ENCODE peak calls at places on chromosomes 5 and 9, in seven cellular contexts. W is GM12878, A is HepG2, M is HCT116, C is K562, Q is H1, B is SK-N-SH. K is an unnamed sample.

GRCh38 chr9:128416014-128416413 is 4.6 kb upstream of the CERCAM start:
- DNase-seq in W (no peak), A (no peak), M (no peak), C (no peak), Q (no peak), B (no peak), K (peak; percentile 87)

GRCh38 chr9:109422641-109423040 is 75.5 kb downstream of the PTPN3 start:
- DNase-seq in W (peak; percentile 91), A (no peak), M (no peak), C (peak; percentile 22), Q (no peak), B (no peak), K (peak; percentile 89)

GRCh38 chr5:159732220-159732619 is 184.1 kb upstream of the ADRA1B start:
- DNase-seq in W (no peak), A (no peak), M (no peak), C (no peak), Q (no peak), B (no peak), K (no peak)

GRCh38 chr5:177147239-177147638 is 13.7 kb downstream of the NSD1 start:
- DNase-seq in W (no peak), A (no peak), M (no peak), C (no peak), Q (no peak), B (no peak), K (no peak)

GRCh38 chr5:119400248-119400647 is 44.4 kb downstream of the TNFAIP8 start:
- DNase-seq in W (no peak), A (no peak), M (no peak), C (no peak), Q (peak; percentile 29), B (no peak), K (no peak)

GRCh38 chr5:93349613-93350012 is 231.4 kb downstream of the NR2F1-AS1 start:
- DNase-seq in W (no peak), A (no peak), M (no peak), C (no peak), Q (no peak), B (no peak), K (no peak)

GRCh38 chr9:135731454-135731853 is 29.5 kb downstream of the KCNT1 start:
- DNase-seq in W (no peak), A (no peak), M (no peak), C (no peak), Q (no peak), B (no peak), K (no peak)

GRCh38 chr5:116045821-116046220 is 13.5 kb downstream of the ARL14EPL start:
- DNase-seq in W (no peak), A (no peak), M (no peak), C (no peak), Q (no peak), B (no peak), K (no peak)

GRCh38 chr5:172637122-172637580 is 3.9 kb upstream of the NEURL1B start:
- DNase-seq in W (no peak), A (no peak), M (no peak), C (no peak), Q (no peak), B (no peak), K (peak; percentile 95)

GRCh38 chr5:152066760-152067159 is 142.1 kb upstream of the GLRA1 start:
- DNase-seq in W (no peak), A (no peak), M (no peak), C (no peak), Q (no peak), B (no peak), K (no peak)

GRCh38 chr5:71891856-71892255 is 172.8 kb downstream of the CARTPT start:
- DNase-seq in W (no peak), A (no peak), M (no peak), C (no peak), Q (no peak), B (no peak), K (peak; percentile 20)

GRCh38 chr9:109455391-109455790 is 42.7 kb downstream of the PTPN3 start:
- DNase-seq in W (no peak), A (no peak), M (no peak), C (no peak), Q (no peak), B (no peak), K (no peak)

GRCh38 chr5:127442085-127442484 is 75.4 kb upstream of the PRRC1 start:
- DNase-seq in W (no peak), A (no peak), M (no peak), C (no peak), Q (no peak), B (peak; percentile 32), K (peak; percentile 39)

GRCh38 chr5:127450046-127450445 is 67.4 kb upstream of the PRRC1 start:
- DNase-seq in W (no peak), A (no peak), M (no peak), C (no peak), Q (no peak), B (no peak), K (no peak)

GRCh38 chr5:127452626-127453025 is 64.8 kb upstream of the PRRC1 start:
- DNase-seq in W (no peak), A (no peak), M (no peak), C (no peak), Q (no peak), B (no peak), K (no peak)

GRCh38 chr5:127446626-127447025 is 70.8 kb upstream of the PRRC1 start:
- DNase-seq in W (no peak), A (no peak), M (no peak), C (no peak), Q (no peak), B (no peak), K (no peak)

DNA sequence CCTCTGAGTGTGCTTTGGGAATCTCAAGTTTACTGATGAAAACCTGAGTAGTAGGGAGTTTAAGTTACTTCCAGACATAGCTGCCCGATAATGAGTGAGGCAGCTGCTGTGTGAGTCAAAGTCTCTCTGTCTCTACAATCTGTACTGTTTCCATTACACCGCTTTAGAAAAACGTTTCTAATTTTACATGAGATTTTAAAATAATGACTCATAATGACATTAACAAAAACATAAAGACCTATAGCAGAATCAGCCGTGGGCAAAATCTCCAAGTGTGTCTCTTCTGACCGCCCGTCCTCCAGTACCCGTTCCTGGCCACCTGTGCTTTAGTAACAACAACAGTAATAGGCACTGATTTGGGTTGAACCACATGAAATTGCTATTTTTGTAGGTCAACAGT is 69.6 kb upstream of the PRRC1 start:
- DNase-seq in W (no peak), A (no peak), M (no peak), C (no peak), Q (no peak), B (no peak), K (no peak)
- TF ChIP-seq JUND in W (no peak), A (no peak), M (no peak), C (no peak), Q (no peak), B (peak; percentile 15), K (no peak)

GRCh38 chr5:11248958-11249357 is 487.9 kb upstream of the DAP start:
- DNase-seq in W (no peak), A (no peak), M (no peak), C (no peak), Q (no peak), B (no peak), K (no peak)

GRCh38 chr5:11247224-11247623 is 486.2 kb upstream of the DAP start:
- DNase-seq in W (no peak), A (no peak), M (no peak), C (no peak), Q (no peak), B (no peak), K (no peak)

GRCh38 chr5:11252523-11252922 is 491.5 kb upstream of the DAP start:
- DNase-seq in W (no peak), A (no peak), M (no peak), C (no peak), Q (no peak), B (no peak), K (no peak)

GRCh38 chr5:11251242-11251641 is 490.2 kb upstream of the DAP start:
- DNase-seq in W (no peak), A (peak; percentile 1), M (no peak), C (no peak), Q (no peak), B (no peak), K (peak; percentile 50)
- TF ChIP-seq JUND in W (no peak), A (no peak), M (no peak), C (no peak), Q (peak; percentile 81), B (no peak), K (no peak)

GRCh38 chr9:12666813-12667212 is 26.4 kb upstream of the TYRP1 start:
- DNase-seq in W (no peak), A (peak; percentile 2), M (no peak), C (no peak), Q (no peak), B (no peak), K (no peak)
- TF ChIP-seq JUND in W (no peak), A (no peak), M (no peak), C (no peak), Q (no peak), B (no peak), K (no peak)

DNA sequence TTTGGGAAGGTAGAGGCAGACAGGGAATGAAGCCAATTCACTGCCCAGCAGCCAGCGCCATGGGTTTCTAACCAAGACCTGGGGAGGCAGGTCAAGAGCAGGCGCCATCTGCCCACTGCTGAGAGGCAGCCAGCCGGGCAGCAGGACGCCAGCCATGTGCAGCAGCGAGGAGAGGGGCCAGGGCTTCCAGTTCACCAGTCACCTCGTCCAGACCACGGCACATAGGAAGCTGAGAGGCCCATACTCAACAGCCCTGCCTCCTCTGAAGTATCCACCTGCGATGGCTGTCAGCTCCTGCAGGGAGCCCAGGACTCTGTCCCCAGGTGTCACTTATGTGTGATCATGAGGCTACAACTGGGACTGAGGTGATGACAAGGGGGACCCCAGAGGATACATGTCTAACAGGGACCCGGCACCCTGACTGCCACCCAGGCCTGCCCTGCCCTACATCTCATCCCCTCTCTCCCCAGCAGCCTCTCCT is 30.1 kb downstream of the IPPK start:
- DNase-seq in W (no peak), A (no peak), M (no peak), C (no peak), Q (no peak), B (no peak), K (no peak)
- TF ChIP-seq JUND in W (no peak), A (no peak), M (no peak), C (no peak), Q (no peak), B (no peak), K (no peak)

DNA sequence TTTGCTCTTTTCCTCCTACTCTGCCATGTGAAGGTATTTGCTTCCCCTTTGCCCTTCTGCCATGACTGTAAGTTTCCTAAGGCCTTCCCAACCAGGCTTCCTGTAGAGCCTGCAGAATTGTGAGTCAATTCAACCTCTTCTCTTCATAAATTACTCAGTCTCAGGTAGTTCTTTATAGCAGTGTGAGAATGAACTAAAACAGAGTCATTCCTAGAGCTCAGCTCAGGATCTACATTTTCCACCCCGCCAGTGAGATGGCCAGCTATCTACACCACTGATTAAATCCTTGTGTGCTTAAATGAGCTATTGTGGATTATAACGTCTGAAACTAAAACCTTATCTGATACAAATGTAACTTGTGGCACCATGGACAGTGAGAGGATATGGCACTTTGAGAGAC is 55.0 kb downstream of the FRMD3 start:
- DNase-seq in W (no peak), A (no peak), M (no peak), C (no peak), Q (no peak), B (no peak), K (no peak)
- TF ChIP-seq JUND in W (no peak), A (no peak), M (no peak), C (no peak), Q (no peak), B (no peak), K (no peak)

GRCh38 chr9:107239474-107239873 is 43.6 kb upstream of the RAD23B start:
- DNase-seq in W (no peak), A (peak; percentile 44), M (no peak), C (no peak), Q (no peak), B (no peak), K (no peak)
- TF ChIP-seq JUND in W (no peak), A (no peak), M (no peak), C (no peak), Q (no peak), B (no peak), K (no peak)

K was measured in T47D.